ENCODE peak calls at places on chromosomes 2 and 18, in five cellular contexts. X is activated CD8-positive, alpha-beta memory T cell treated with anti-CD3 and anti-CD28 coated beads for 1 hour; R is pulmonary artery endothelial cell; M is foreskin fibroblast; Q is EL. H is an unnamed sample.

GRCh38 chr2:180715044-180715443 is 265.4 kb upstream of the UBE2E3 start:
- DNase-seq in X (no peak), R (no peak), M (no peak), Q (no peak), H (no peak)

GRCh38 chr18:9135912-9136314 is 668 bp upstream of the ANKRD12 start:
- DNase-seq in X (peak), R (no peak), M (peak), Q (peak), H (no peak)

GRCh38 chr2:231929961-231930600 is 3.9 kb upstream of the NPPC start:
- DNase-seq in X (no peak), R (no peak), M (no peak), Q (no peak), H (no peak)

GRCh38 chr2:2769481-2770431 is 438.7 kb upstream of the MYT1L start:
- DNase-seq in X (no peak), R (no peak), M (no peak), Q (no peak), H (no peak)

GRCh38 chr2:135052997-135053474 is 944 bp downstream of the RAB3GAP1 start:
- DNase-seq in X (peak), R (no peak), M (no peak), Q (peak), H (no peak)

GRCh38 chr2:100262555-100263320 is 59.6 kb downstream of the LONRF2 start:
- DNase-seq in X (peak), R (no peak), M (peak), Q (peak), H (peak)

GRCh38 chr2:224904390-224904789 is 137.9 kb downstream of the DOCK10 start:
- DNase-seq in X (no peak), R (no peak), M (no peak), Q (peak), H (no peak)

GRCh38 chr18:41144444-41144843 is 810.6 kb upstream of the PIK3C3 start:
- DNase-seq in X (no peak), R (no peak), M (peak), Q (no peak), H (no peak)

GRCh38 chr2:68500649-68501048 is 33.3 kb downstream of the APLF start:
- DNase-seq in X (no peak), R (no peak), M (no peak), Q (no peak), H (no peak)

GRCh38 chr2:6073260-6074141 is 381.3 kb downstream of the SOX11 start:
- DNase-seq in X (no peak), R (no peak), M (no peak), Q (no peak), H (no peak)

GRCh38 chr18:31513189-31513907 is 15.4 kb downstream of the DSG2 start:
- DNase-seq in X (no peak), R (no peak), M (no peak), Q (no peak), H (peak)

GRCh38 chr2:8543065-8543411 is 138.8 kb upstream of the ID2 start:
- DNase-seq in X (no peak), R (no peak), M (no peak), Q (no peak), H (no peak)

H was measured in RCC 7860.